ENCODE peak calls at places on chromosomes 12 and 14, in seven cellular contexts. O is T-helper 17 cell, C is heart right ventricle, U is M059J, N is hypothalamus, W is NCI-H345, Z is GM10248. L is an unnamed sample.

GRCh38 chr12:11540156-11540555 is 109.3 kb upstream of the ETV6 start:
- DNase-seq in O (no peak), C (no peak), U (no peak), N (no peak), W (no peak), Z (no peak), L (no peak)

GRCh38 chr14:63542231-63542999 is 762 bp downstream of the PPP2R5E start:
- DNase-seq in O (no peak), C (no peak), U (peak), N (no peak), W (peak), Z (no peak), L (peak)

GRCh38 chr14:67620217-67620789 is 583 bp downstream of the ARG2 start:
- DNase-seq in O (no peak), C (peak), U (peak), N (no peak), W (peak), Z (no peak), L (no peak)

GRCh38 chr12:130702966-130703732 is 12.9 kb downstream of the RIMBP2 start:
- DNase-seq in O (no peak), C (no peak), U (no peak), N (no peak), W (no peak), Z (no peak), L (no peak)

GRCh38 chr12:57200497-57200896 is 16.1 kb upstream of the NXPH4 start:
- DNase-seq in O (no peak), C (no peak), U (no peak), N (no peak), W (no peak), Z (no peak), L (no peak)

GRCh38 chr12:130978785-130979184 is 25.1 kb downstream of the ADGRD1 start:
- DNase-seq in O (no peak), C (no peak), U (no peak), N (no peak), W (no peak), Z (no peak), L (no peak)

GRCh38 chr14:77554207-77554606 is 55.6 kb upstream of the ISM2 start:
- DNase-seq in O (no peak), C (no peak), U (no peak), N (no peak), W (no peak), Z (no peak), L (no peak)

GRCh38 chr12:89179983-89180382 is 172.3 kb downstream of the DUSP6 start:
- DNase-seq in O (no peak), C (no peak), U (peak), N (no peak), W (peak), Z (no peak), L (peak)

GRCh38 chr14:93997082-93997481 is at the start of gene CCDC197:
- DNase-seq in O (no peak), C (no peak), U (peak), N (no peak), W (no peak), Z (no peak), L (no peak)

GRCh38 chr12:53039851-53040250 is 10.0 kb upstream of the TNS2 start:
- DNase-seq in O (no peak), C (no peak), U (no peak), N (no peak), W (no peak), Z (no peak), L (no peak)

GRCh38 chr12:1738480-1738879 is 47.6 kb downstream of the ADIPOR2 start:
- DNase-seq in O (no peak), C (no peak), U (no peak), N (no peak), W (no peak), Z (no peak), L (no peak)

GRCh38 chr12:64746663-64747062 is 12.5 kb downstream of the GNS start:
- DNase-seq in O (no peak), C (no peak), U (peak), N (no peak), W (no peak), Z (no peak), L (peak)

GRCh38 chr12:58269476-58269875 is 328.1 kb downstream of the ATP23 start:
- DNase-seq in O (no peak), C (no peak), U (no peak), N (no peak), W (no peak), Z (no peak), L (no peak)

GRCh38 chr12:77477907-77478533 is 352.7 kb upstream of the NAV3 start:
- DNase-seq in O (no peak), C (no peak), U (no peak), N (no peak), W (no peak), Z (no peak), L (no peak)

GRCh38 chr14:54453252-54453651 is 12.1 kb upstream of the CNIH1 start:
- DNase-seq in O (no peak), C (no peak), U (no peak), N (no peak), W (no peak), Z (no peak), L (no peak)

GRCh38 chr14:102986810-102987579 is 64.5 kb downstream of the AMN start:
- DNase-seq in O (no peak), C (no peak), U (no peak), N (no peak), W (peak), Z (no peak), L (no peak)

GRCh38 chr14:103391048-103391447 is 5.8 kb downstream of the MARK3 start:
- DNase-seq in O (peak), C (no peak), U (peak), N (no peak), W (peak), Z (peak), L (peak)

GRCh38 chr12:114408881-114409795 is 3.2 kb upstream of the TBX5 start:
- DNase-seq in O (no peak), C (peak), U (no peak), N (no peak), W (no peak), Z (no peak), L (no peak)

GRCh38 chr14:58299665-58300202 is 1.4 kb downstream of the ARID4A start:
- DNase-seq in O (no peak), C (no peak), U (peak), N (no peak), W (peak), Z (no peak), L (peak)

L was measured in RPMI7951.